ENCODE peak calls at places on chromosomes 13 and 19, in six cellular contexts. P is astrocyte of the spinal cord; Y is hepatocyte; W is naive thymus-derived CD8-positive, alpha-beta T cell; K is nucleus accumbens; E is fibroblast of lung. F is an unnamed sample.

GRCh38 chr19:3698386-3698950 is 1.8 kb downstream of the PIP5K1C start:
- DNase-seq in P (no peak), Y (no peak), W (no peak), K (no peak), E (peak), F (peak)

GRCh38 chr19:53553865-53554791 is 16.2 kb downstream of the ZNF331 start:
- DNase-seq in P (peak), Y (no peak), W (peak), K (peak), E (peak), F (peak)

GRCh38 chr13:30308548-30308947 is 1.2 kb upstream of the KATNAL1 start:
- DNase-seq in P (no peak), Y (peak), W (no peak), K (no peak), E (peak), F (peak)

GRCh38 chr19:46821512-46822359 is 28.9 kb downstream of the AP2S1 start:
- DNase-seq in P (no peak), Y (peak), W (peak), K (no peak), E (no peak), F (no peak)

GRCh38 chr13:53694814-53695533 is 666.4 kb downstream of the OLFM4 start:
- DNase-seq in P (no peak), Y (no peak), W (no peak), K (no peak), E (no peak), F (no peak)

GRCh38 chr19:3025516-3025890 is 3.6 kb downstream of the TLE2 start:
- DNase-seq in P (no peak), Y (peak), W (no peak), K (no peak), E (no peak), F (no peak)

GRCh38 chr13:111076156-111077013 is 38.7 kb upstream of the ARHGEF7 start:
- DNase-seq in P (no peak), Y (no peak), W (no peak), K (no peak), E (no peak), F (no peak)

GRCh38 chr19:36528921-36529518 is 949 bp upstream of the ZNF260 start:
- DNase-seq in P (no peak), Y (peak), W (no peak), K (no peak), E (no peak), F (no peak)

GRCh38 chr19:48611872-48612271 is 3.0 kb downstream of the FAM83E start:
- DNase-seq in P (no peak), Y (no peak), W (no peak), K (no peak), E (no peak), F (no peak)

GRCh38 chr13:50544226-50544625 is 299.3 kb downstream of the DLEU7 start:
- DNase-seq in P (no peak), Y (no peak), W (no peak), K (no peak), E (no peak), F (no peak)

GRCh38 chr19:2494447-2495129 is 18.7 kb downstream of the GADD45B start:
- DNase-seq in P (peak), Y (peak), W (peak), K (no peak), E (peak), F (peak)

GRCh38 chr19:49019242-49019932 is 2.5 kb upstream of the LHB start:
- DNase-seq in P (no peak), Y (peak), W (peak), K (no peak), E (peak), F (no peak)

GRCh38 chr13:74322562-74322961 is 188.4 kb upstream of the KLF12 start:
- DNase-seq in P (no peak), Y (no peak), W (no peak), K (no peak), E (no peak), F (no peak)

GRCh38 chr19:16584825-16585801 is 12.9 kb upstream of the SLC35E1 start:
- DNase-seq in P (no peak), Y (no peak), W (no peak), K (no peak), E (no peak), F (no peak)

GRCh38 chr19:10544242-10544752 is 593 bp downstream of the ATG4D start:
- DNase-seq in P (no peak), Y (peak), W (no peak), K (no peak), E (no peak), F (no peak)

GRCh38 chr13:32687275-32687674 is 101.0 kb downstream of the PDS5B start:
- DNase-seq in P (no peak), Y (no peak), W (no peak), K (no peak), E (no peak), F (no peak)

GRCh38 chr13:100589178-100589725 is 663 bp upstream of the GGACT start:
- DNase-seq in P (no peak), Y (no peak), W (no peak), K (no peak), E (no peak), F (no peak)